ENCODE peak calls at places on chromosome 2, in eight cellular contexts. One of them, this sample, is unnamed.

GRCh38 chr2:113138428-113139322 is 11.3 kb downstream of the IL1RN start:
- DNase-seq in right lobe of liver: peak; percentile 64
- DNase-seq in neural crest cell: peak; percentile 56
- DNase-seq in WTC11: no peak
- DNase-seq in GM12865: peak; percentile 88
- DNase-seq in GM20000: peak; percentile 72
- DNase-seq in epithelial cell of esophagus: peak; percentile 81
- DNase-seq in pancreas: no peak
- DNase-seq in this sample: peak; percentile 85

GRCh38 chr2:233822101-233822771 is 32.1 kb downstream of the HJURP start:
- DNase-seq in right lobe of liver: peak; percentile 85
- DNase-seq in neural crest cell: no peak
- DNase-seq in WTC11: no peak
- DNase-seq in GM12865: no peak
- DNase-seq in GM20000: no peak
- DNase-seq in epithelial cell of esophagus: no peak
- DNase-seq in pancreas: peak; percentile 38
- DNase-seq in this sample: no peak

GRCh38 chr2:3097804-3098203 is 279.8 kb downstream of the EIPR1 start:
- DNase-seq in right lobe of liver: no peak
- DNase-seq in neural crest cell: no peak
- DNase-seq in WTC11: no peak
- DNase-seq in GM12865: no peak
- DNase-seq in GM20000: no peak
- DNase-seq in epithelial cell of esophagus: no peak
- DNase-seq in pancreas: no peak
- DNase-seq in this sample: no peak

GRCh38 chr2:233441161-233442027 is 87.1 kb downstream of the DGKD start:
- DNase-seq in right lobe of liver: peak; percentile 44
- DNase-seq in neural crest cell: no peak
- DNase-seq in WTC11: no peak
- DNase-seq in GM12865: no peak
- DNase-seq in GM20000: no peak
- DNase-seq in epithelial cell of esophagus: no peak
- DNase-seq in pancreas: no peak
- DNase-seq in this sample: no peak

GRCh38 chr2:12432985-12433640 is 283.6 kb upstream of the TRIB2 start:
- DNase-seq in right lobe of liver: no peak
- DNase-seq in neural crest cell: no peak
- DNase-seq in WTC11: no peak
- DNase-seq in GM12865: no peak
- DNase-seq in GM20000: no peak
- DNase-seq in epithelial cell of esophagus: no peak
- DNase-seq in pancreas: no peak
- DNase-seq in this sample: no peak

GRCh38 chr2:69724540-69725159 is 17.3 kb upstream of the ANXA4 start:
- DNase-seq in right lobe of liver: peak; percentile 85
- DNase-seq in neural crest cell: peak; percentile 97
- DNase-seq in WTC11: peak; percentile 92
- DNase-seq in GM12865: peak; percentile 84
- DNase-seq in GM20000: peak; percentile 63
- DNase-seq in epithelial cell of esophagus: peak; percentile 79
- DNase-seq in pancreas: peak; percentile 91
- DNase-seq in this sample: peak; percentile 73

GRCh38 chr2:70190086-70190412 is 770 bp downstream of the C2orf42 start:
- DNase-seq in right lobe of liver: no peak
- DNase-seq in neural crest cell: no peak
- DNase-seq in WTC11: no peak
- DNase-seq in GM12865: peak; percentile 68
- DNase-seq in GM20000: no peak
- DNase-seq in epithelial cell of esophagus: no peak
- DNase-seq in pancreas: no peak
- DNase-seq in this sample: no peak

GRCh38 chr2:163171786-163172549 is 333.4 kb upstream of the KCNH7 start:
- DNase-seq in right lobe of liver: no peak
- DNase-seq in neural crest cell: no peak
- DNase-seq in WTC11: no peak
- DNase-seq in GM12865: no peak
- DNase-seq in GM20000: no peak
- DNase-seq in epithelial cell of esophagus: peak; percentile 71
- DNase-seq in pancreas: no peak
- DNase-seq in this sample: no peak

GRCh38 chr2:54084600-54084999 is 30.8 kb upstream of the ACYP2 start:
- DNase-seq in right lobe of liver: no peak
- DNase-seq in neural crest cell: no peak
- DNase-seq in WTC11: no peak
- DNase-seq in GM12865: no peak
- DNase-seq in GM20000: no peak
- DNase-seq in epithelial cell of esophagus: peak; percentile 57
- DNase-seq in pancreas: no peak
- DNase-seq in this sample: peak; percentile 20

GRCh38 chr2:65300134-65300771 is 72.6 kb downstream of the ACTR2 start:
- DNase-seq in right lobe of liver: no peak
- DNase-seq in neural crest cell: no peak
- DNase-seq in WTC11: no peak
- DNase-seq in GM12865: no peak
- DNase-seq in GM20000: no peak
- DNase-seq in epithelial cell of esophagus: no peak
- DNase-seq in pancreas: peak; percentile 59
- DNase-seq in this sample: no peak

GRCh38 chr2:232237460-232237859 is 141.1 kb upstream of the ALPP start:
- DNase-seq in right lobe of liver: no peak
- DNase-seq in neural crest cell: no peak
- DNase-seq in WTC11: no peak
- DNase-seq in GM12865: no peak
- DNase-seq in GM20000: no peak
- DNase-seq in epithelial cell of esophagus: no peak
- DNase-seq in pancreas: no peak
- DNase-seq in this sample: no peak

GRCh38 chr2:229118336-229118735 is 152.8 kb downstream of the PID1 start:
- DNase-seq in right lobe of liver: no peak
- DNase-seq in neural crest cell: no peak
- DNase-seq in WTC11: no peak
- DNase-seq in GM12865: no peak
- DNase-seq in GM20000: no peak
- DNase-seq in epithelial cell of esophagus: no peak
- DNase-seq in pancreas: no peak
- DNase-seq in this sample: no peak

GRCh38 chr2:33289961-33290360 is 186.5 kb upstream of the RASGRP3 start:
- DNase-seq in right lobe of liver: no peak
- DNase-seq in neural crest cell: no peak
- DNase-seq in WTC11: no peak
- DNase-seq in GM12865: no peak
- DNase-seq in GM20000: no peak
- DNase-seq in epithelial cell of esophagus: no peak
- DNase-seq in pancreas: no peak
- DNase-seq in this sample: no peak

GRCh38 chr2:3338360-3338759 is 39.3 kb downstream of the EIPR1 start:
- DNase-seq in right lobe of liver: no peak
- DNase-seq in neural crest cell: no peak
- DNase-seq in WTC11: no peak
- DNase-seq in GM12865: no peak
- DNase-seq in GM20000: no peak
- DNase-seq in epithelial cell of esophagus: no peak
- DNase-seq in pancreas: no peak
- DNase-seq in this sample: no peak

GRCh38 chr2:55157474-55157884 is 74.6 kb downstream of the CLHC1 start:
- DNase-seq in right lobe of liver: no peak
- DNase-seq in neural crest cell: no peak
- DNase-seq in WTC11: no peak
- DNase-seq in GM12865: peak; percentile 15
- DNase-seq in GM20000: no peak
- DNase-seq in epithelial cell of esophagus: peak; percentile 15
- DNase-seq in pancreas: no peak
- DNase-seq in this sample: no peak

GRCh38 chr2:28394331-28394877 is 1.7 kb downstream of the FOSL2 start:
- DNase-seq in right lobe of liver: peak; percentile 62
- DNase-seq in neural crest cell: no peak
- DNase-seq in WTC11: no peak
- DNase-seq in GM12865: no peak
- DNase-seq in GM20000: no peak
- DNase-seq in epithelial cell of esophagus: peak; percentile 51
- DNase-seq in pancreas: peak; percentile 83
- DNase-seq in this sample: no peak

GRCh38 chr2:99066075-99066557 is 75.4 kb upstream of the C2orf15 start:
- DNase-seq in right lobe of liver: no peak
- DNase-seq in neural crest cell: no peak
- DNase-seq in WTC11: no peak
- DNase-seq in GM12865: peak; percentile 70
- DNase-seq in GM20000: peak; percentile 47
- DNase-seq in epithelial cell of esophagus: peak; percentile 70
- DNase-seq in pancreas: no peak
- DNase-seq in this sample: peak; percentile 81

GRCh38 chr2:217732995-217733394 is 269.8 kb downstream of the TNS1 start:
- DNase-seq in right lobe of liver: no peak
- DNase-seq in neural crest cell: no peak
- DNase-seq in WTC11: no peak
- DNase-seq in GM12865: no peak
- DNase-seq in GM20000: no peak
- DNase-seq in epithelial cell of esophagus: no peak
- DNase-seq in pancreas: no peak
- DNase-seq in this sample: no peak

GRCh38 chr2:151614606-151615306 is 119.5 kb downstream of the NEB start:
- DNase-seq in right lobe of liver: no peak
- DNase-seq in neural crest cell: no peak
- DNase-seq in WTC11: no peak
- DNase-seq in GM12865: peak; percentile 11
- DNase-seq in GM20000: no peak
- DNase-seq in epithelial cell of esophagus: no peak
- DNase-seq in pancreas: no peak
- DNase-seq in this sample: no peak

GRCh38 chr2:148640767-148641166 is 3.8 kb upstream of the EPC2 start:
- DNase-seq in right lobe of liver: no peak
- DNase-seq in neural crest cell: no peak
- DNase-seq in WTC11: no peak
- DNase-seq in GM12865: no peak
- DNase-seq in GM20000: no peak
- DNase-seq in epithelial cell of esophagus: peak; percentile 19
- DNase-seq in pancreas: no peak
- DNase-seq in this sample: no peak

GRCh38 chr2:166042768-166043390 is 84.9 kb downstream of the SCN1A start:
- DNase-seq in right lobe of liver: no peak
- DNase-seq in neural crest cell: no peak
- DNase-seq in WTC11: no peak
- DNase-seq in GM12865: no peak
- DNase-seq in GM20000: no peak
- DNase-seq in epithelial cell of esophagus: peak; percentile 78
- DNase-seq in pancreas: no peak
- DNase-seq in this sample: no peak

GRCh38 chr2:222610746-222611145 is 45.1 kb downstream of the FARSB start:
- DNase-seq in right lobe of liver: no peak
- DNase-seq in neural crest cell: no peak
- DNase-seq in WTC11: no peak
- DNase-seq in GM12865: no peak
- DNase-seq in GM20000: no peak
- DNase-seq in epithelial cell of esophagus: peak; percentile 6
- DNase-seq in pancreas: no peak
- DNase-seq in this sample: no peak

GRCh38 chr2:215367647-215368492 is 56.0 kb downstream of the ATIC start:
- DNase-seq in right lobe of liver: no peak
- DNase-seq in neural crest cell: no peak
- DNase-seq in WTC11: no peak
- DNase-seq in GM12865: no peak
- DNase-seq in GM20000: no peak
- DNase-seq in epithelial cell of esophagus: peak; percentile 29
- DNase-seq in pancreas: no peak
- DNase-seq in this sample: no peak

GRCh38 chr2:20479835-20480234 is 33.0 kb downstream of the RHOB start:
- DNase-seq in right lobe of liver: no peak
- DNase-seq in neural crest cell: no peak
- DNase-seq in WTC11: no peak
- DNase-seq in GM12865: no peak
- DNase-seq in GM20000: no peak
- DNase-seq in epithelial cell of esophagus: no peak
- DNase-seq in pancreas: no peak
- DNase-seq in this sample: no peak
- TF ChIP-seq CTCF in right lobe of liver: no peak
- TF ChIP-seq CTCF in neural crest cell: no peak
- TF ChIP-seq CTCF in WTC11: no peak
- TF ChIP-seq CTCF in GM12865: no peak
- TF ChIP-seq CTCF in GM20000: no peak
- TF ChIP-seq CTCF in epithelial cell of esophagus: no peak
- TF ChIP-seq CTCF in pancreas: no peak
- TF ChIP-seq CTCF in this sample: no peak

GRCh38 chr2:238906936-238907716 is 59.2 kb downstream of the TWIST2 start:
- DNase-seq in right lobe of liver: no peak
- DNase-seq in neural crest cell: no peak
- DNase-seq in WTC11: no peak
- DNase-seq in GM12865: no peak
- DNase-seq in GM20000: no peak
- DNase-seq in epithelial cell of esophagus: no peak
- DNase-seq in pancreas: no peak
- DNase-seq in this sample: no peak
- TF ChIP-seq CTCF in right lobe of liver: no peak
- TF ChIP-seq CTCF in neural crest cell: no peak
- TF ChIP-seq CTCF in WTC11: no peak
- TF ChIP-seq CTCF in GM12865: no peak
- TF ChIP-seq CTCF in GM20000: no peak
- TF ChIP-seq CTCF in epithelial cell of esophagus: no peak
- TF ChIP-seq CTCF in pancreas: no peak
- TF ChIP-seq CTCF in this sample: no peak

DNA sequence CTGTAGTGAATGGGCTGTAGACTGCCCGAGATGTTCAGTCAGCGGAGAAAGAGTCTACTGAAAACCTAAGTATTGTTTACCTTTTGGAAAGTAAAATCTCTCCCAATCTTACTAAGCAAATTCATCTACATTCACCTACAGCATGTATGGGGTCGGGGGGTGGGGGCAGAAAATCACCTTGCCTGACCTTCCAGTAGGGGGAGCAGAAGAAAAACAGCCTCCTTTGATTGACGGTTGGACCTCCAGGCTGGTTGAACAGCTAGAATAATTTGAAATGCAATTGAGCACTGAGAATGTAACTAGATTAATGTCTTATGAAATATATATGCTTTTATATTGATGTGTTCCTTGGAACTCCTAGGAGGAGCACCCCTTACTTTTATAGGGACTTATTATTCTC is 10.0 kb downstream of the LRATD1 start:
- DNase-seq in right lobe of liver: no peak
- DNase-seq in neural crest cell: no peak
- DNase-seq in WTC11: peak; percentile 10
- DNase-seq in GM12865: peak; percentile 24
- DNase-seq in GM20000: no peak
- DNase-seq in epithelial cell of esophagus: no peak
- DNase-seq in pancreas: no peak
- DNase-seq in this sample: no peak
- TF ChIP-seq CTCF in right lobe of liver: no peak
- TF ChIP-seq CTCF in neural crest cell: peak; percentile 34
- TF ChIP-seq CTCF in WTC11: peak; percentile 30
- TF ChIP-seq CTCF in GM12865: peak; percentile 27
- TF ChIP-seq CTCF in GM20000: no peak
- TF ChIP-seq CTCF in epithelial cell of esophagus: peak; percentile 4
- TF ChIP-seq CTCF in pancreas: no peak
- TF ChIP-seq CTCF in this sample: no peak

DNA sequence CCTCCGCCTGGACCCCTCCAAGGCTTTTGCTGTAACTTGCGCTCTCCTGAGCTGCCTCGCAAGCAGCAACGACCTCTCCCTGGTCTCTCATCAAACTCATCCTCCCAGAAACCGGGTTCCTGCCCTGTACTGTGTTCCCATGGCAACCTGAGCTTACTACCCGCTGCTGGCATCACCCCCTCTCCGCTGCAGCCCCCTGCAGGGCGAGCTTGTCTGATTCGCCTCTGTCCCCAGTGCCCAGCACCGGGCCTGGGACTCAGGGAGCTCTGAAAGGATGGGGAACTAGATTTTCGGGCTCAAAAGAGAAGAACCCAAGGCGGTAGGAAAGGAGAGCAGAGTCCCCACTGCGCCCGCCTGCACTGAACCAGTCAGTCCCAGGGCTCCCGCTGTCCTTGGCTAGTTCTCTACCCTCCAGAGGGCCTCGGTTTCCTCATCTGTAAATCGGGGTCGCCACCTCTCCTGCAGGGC is 452 bp downstream of the HS1BP3 start:
- DNase-seq in right lobe of liver: no peak
- DNase-seq in neural crest cell: no peak
- DNase-seq in WTC11: peak; percentile 37
- DNase-seq in GM12865: peak; percentile 42
- DNase-seq in GM20000: peak; percentile 53
- DNase-seq in epithelial cell of esophagus: no peak
- DNase-seq in pancreas: no peak
- DNase-seq in this sample: peak; percentile 43
- TF ChIP-seq CTCF in right lobe of liver: no peak
- TF ChIP-seq CTCF in neural crest cell: no peak
- TF ChIP-seq CTCF in WTC11: no peak
- TF ChIP-seq CTCF in GM12865: no peak
- TF ChIP-seq CTCF in GM20000: no peak
- TF ChIP-seq CTCF in epithelial cell of esophagus: no peak
- TF ChIP-seq CTCF in pancreas: no peak
- TF ChIP-seq CTCF in this sample: peak; percentile 5

This sample was measured in MM.1S.